ENCODE peak calls at places on chromosomes 6 and 20, in eight cellular contexts. One of them, this sample, is unnamed.

GRCh38 chr6:138953451-138953850 is 34.6 kb downstream of the REPS1 start:
- DNase-seq in WERI-Rb-1: no peak
- DNase-seq in MCF 10A: peak
- DNase-seq in PC-9: no peak
- DNase-seq in GM20000: no peak
- DNase-seq in CD14-positive monocyte: no peak
- DNase-seq in transverse colon: no peak
- DNase-seq in endothelial cell: no peak
- DNase-seq in this sample: no peak

GRCh38 chr20:44089987-44090674 is 96.9 kb downstream of the JPH2 start:
- DNase-seq in transverse colon: peak
- DNase-seq in WERI-Rb-1: no peak
- DNase-seq in endothelial cell: no peak
- DNase-seq in PC-9: no peak
- DNase-seq in MCF 10A: peak
- DNase-seq in GM20000: no peak
- DNase-seq in CD14-positive monocyte: peak
- DNase-seq in this sample: no peak

GRCh38 chr6:158897236-158897635 is 78.1 kb upstream of the EZR start:
- DNase-seq in transverse colon: no peak
- DNase-seq in endothelial cell: no peak
- DNase-seq in PC-9: no peak
- DNase-seq in GM20000: no peak
- DNase-seq in CD14-positive monocyte: no peak
- DNase-seq in MCF 10A: peak
- DNase-seq in WERI-Rb-1: no peak
- DNase-seq in this sample: no peak

GRCh38 chr6:90131614-90132423 is 164.8 kb downstream of the BACH2 start:
- DNase-seq in WERI-Rb-1: no peak
- DNase-seq in endothelial cell: no peak
- DNase-seq in PC-9: no peak
- DNase-seq in MCF 10A: no peak
- DNase-seq in transverse colon: no peak
- DNase-seq in GM20000: no peak
- DNase-seq in CD14-positive monocyte: no peak
- DNase-seq in this sample: no peak

GRCh38 chr6:99241905-99242534 is 107.5 kb downstream of the FAXC start:
- DNase-seq in WERI-Rb-1: peak
- DNase-seq in transverse colon: no peak
- DNase-seq in MCF 10A: peak
- DNase-seq in PC-9: peak
- DNase-seq in CD14-positive monocyte: no peak
- DNase-seq in endothelial cell: peak
- DNase-seq in GM20000: peak
- DNase-seq in this sample: peak

GRCh38 chr6:151762817-151763216 is 44.7 kb upstream of the ESR1 start:
- DNase-seq in MCF 10A: no peak
- DNase-seq in endothelial cell: no peak
- DNase-seq in GM20000: no peak
- DNase-seq in transverse colon: no peak
- DNase-seq in PC-9: no peak
- DNase-seq in WERI-Rb-1: no peak
- DNase-seq in CD14-positive monocyte: no peak
- DNase-seq in this sample: no peak

GRCh38 chr6:2990179-2990931 is 9.3 kb upstream of the NQO2 start:
- DNase-seq in GM20000: no peak
- DNase-seq in PC-9: no peak
- DNase-seq in CD14-positive monocyte: no peak
- DNase-seq in WERI-Rb-1: peak
- DNase-seq in MCF 10A: peak
- DNase-seq in endothelial cell: peak
- DNase-seq in transverse colon: peak
- DNase-seq in this sample: no peak

GRCh38 chr6:47221565-47221964 is 88.1 kb downstream of the TNFRSF21 start:
- DNase-seq in endothelial cell: no peak
- DNase-seq in MCF 10A: no peak
- DNase-seq in GM20000: no peak
- DNase-seq in WERI-Rb-1: no peak
- DNase-seq in PC-9: no peak
- DNase-seq in transverse colon: no peak
- DNase-seq in CD14-positive monocyte: no peak
- DNase-seq in this sample: peak

GRCh38 chr20:17685168-17685567 is 3.1 kb upstream of the RRBP1 start:
- DNase-seq in PC-9: no peak
- DNase-seq in CD14-positive monocyte: no peak
- DNase-seq in endothelial cell: no peak
- DNase-seq in transverse colon: no peak
- DNase-seq in WERI-Rb-1: no peak
- DNase-seq in GM20000: no peak
- DNase-seq in MCF 10A: no peak
- DNase-seq in this sample: no peak

GRCh38 chr6:106608080-106608668 is 21.1 kb downstream of the RTN4IP1 start:
- DNase-seq in MCF 10A: peak
- DNase-seq in transverse colon: peak
- DNase-seq in GM20000: peak
- DNase-seq in endothelial cell: peak
- DNase-seq in CD14-positive monocyte: no peak
- DNase-seq in WERI-Rb-1: peak
- DNase-seq in PC-9: peak
- DNase-seq in this sample: no peak

GRCh38 chr6:159594750-159595117 is 98.3 kb downstream of the SOD2 start:
- DNase-seq in MCF 10A: peak
- DNase-seq in PC-9: no peak
- DNase-seq in endothelial cell: no peak
- DNase-seq in transverse colon: no peak
- DNase-seq in WERI-Rb-1: no peak
- DNase-seq in GM20000: no peak
- DNase-seq in CD14-positive monocyte: no peak
- DNase-seq in this sample: no peak

GRCh38 chr6:159718634-159719033 is 8.7 kb upstream of the WTAP start:
- DNase-seq in CD14-positive monocyte: no peak
- DNase-seq in WERI-Rb-1: no peak
- DNase-seq in endothelial cell: no peak
- DNase-seq in MCF 10A: no peak
- DNase-seq in GM20000: no peak
- DNase-seq in PC-9: no peak
- DNase-seq in transverse colon: no peak
- DNase-seq in this sample: no peak

GRCh38 chr20:13220194-13220856 is 749 bp upstream of the ISM1 start:
- DNase-seq in CD14-positive monocyte: no peak
- DNase-seq in WERI-Rb-1: peak
- DNase-seq in GM20000: peak
- DNase-seq in MCF 10A: no peak
- DNase-seq in PC-9: peak
- DNase-seq in endothelial cell: peak
- DNase-seq in transverse colon: peak
- DNase-seq in this sample: peak

DNA sequence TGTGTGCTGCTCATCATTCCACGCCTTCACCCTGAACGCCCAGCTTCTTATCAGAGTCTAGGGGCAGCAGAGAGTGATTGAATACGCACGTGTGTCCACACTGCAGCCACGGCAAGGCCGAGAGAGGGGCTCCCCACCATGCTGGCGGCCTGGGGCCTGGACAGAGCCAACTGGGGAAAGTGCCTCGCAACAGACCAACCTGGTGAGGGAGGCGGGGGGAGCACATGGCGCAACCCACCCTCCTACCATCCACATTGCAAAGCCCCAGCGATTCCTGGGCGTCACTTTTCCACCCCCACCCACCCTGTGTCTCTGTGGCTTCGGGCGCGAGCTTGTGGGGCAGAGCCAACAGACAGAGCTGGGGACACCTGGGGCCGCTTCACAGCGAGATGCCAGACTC is 66.4 kb upstream of the DUSP22 start:
- DNase-seq in transverse colon: no peak
- DNase-seq in GM20000: no peak
- DNase-seq in PC-9: no peak
- DNase-seq in endothelial cell: no peak
- DNase-seq in CD14-positive monocyte: no peak
- DNase-seq in WERI-Rb-1: no peak
- DNase-seq in MCF 10A: no peak
- DNase-seq in this sample: no peak
- TF ChIP-seq CTCF in transverse colon: no peak
- TF ChIP-seq CTCF in GM20000: no peak
- TF ChIP-seq CTCF in PC-9: no peak
- TF ChIP-seq CTCF in endothelial cell: no peak
- TF ChIP-seq CTCF in CD14-positive monocyte: no peak
- TF ChIP-seq CTCF in WERI-Rb-1: no peak
- TF ChIP-seq CTCF in MCF 10A: no peak
- TF ChIP-seq CTCF in this sample: no peak

DNA sequence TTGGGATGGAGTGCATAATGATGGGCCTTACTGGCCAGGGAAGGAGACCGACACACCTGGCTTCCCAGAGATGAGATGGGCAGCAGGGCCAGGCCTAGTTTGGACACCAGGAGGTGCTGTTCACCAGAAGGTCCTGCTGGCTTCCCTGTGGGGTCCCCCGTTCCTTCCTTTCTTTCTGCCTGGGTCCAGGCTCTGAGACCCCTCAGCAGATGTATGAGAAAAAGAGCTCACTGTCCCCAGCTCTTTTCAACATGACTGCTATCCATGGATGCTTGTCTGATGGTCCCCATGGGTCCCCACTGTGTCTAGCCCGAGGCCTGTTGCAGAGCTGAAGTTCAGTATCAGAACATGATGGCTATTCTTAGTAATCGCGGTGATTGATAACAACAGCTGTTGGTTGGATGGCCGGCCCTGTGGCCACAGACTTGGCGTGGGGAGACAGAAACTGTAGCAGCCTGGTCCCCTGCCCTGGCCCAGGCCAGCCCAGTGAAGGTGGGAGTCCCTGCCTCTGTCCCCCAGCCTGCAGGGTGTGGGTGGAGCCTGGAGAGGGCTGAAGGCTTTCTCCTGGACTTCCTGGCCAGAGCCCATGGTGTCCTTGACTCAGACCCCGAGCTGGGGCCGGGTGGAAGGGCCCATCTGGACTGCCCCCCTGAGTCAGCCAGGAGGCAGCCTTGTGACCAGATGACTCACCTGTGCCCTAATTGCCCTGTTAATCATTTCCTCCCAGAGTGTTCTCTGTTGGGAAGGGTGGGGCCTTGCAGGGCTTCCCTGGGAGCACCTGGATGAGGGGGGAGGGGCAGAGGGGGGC is 9.9 kb upstream of the BAK1 start:
- DNase-seq in endothelial cell: peak
- DNase-seq in GM20000: peak
- DNase-seq in PC-9: peak
- DNase-seq in transverse colon: peak
- DNase-seq in WERI-Rb-1: peak
- DNase-seq in MCF 10A: peak
- DNase-seq in CD14-positive monocyte: peak
- DNase-seq in this sample: peak
- TF ChIP-seq CTCF in endothelial cell: peak
- TF ChIP-seq CTCF in GM20000: peak
- TF ChIP-seq CTCF in PC-9: peak
- TF ChIP-seq CTCF in transverse colon: peak
- TF ChIP-seq CTCF in WERI-Rb-1: peak
- TF ChIP-seq CTCF in MCF 10A: peak
- TF ChIP-seq CTCF in CD14-positive monocyte: peak
- TF ChIP-seq CTCF in this sample: peak

DNA sequence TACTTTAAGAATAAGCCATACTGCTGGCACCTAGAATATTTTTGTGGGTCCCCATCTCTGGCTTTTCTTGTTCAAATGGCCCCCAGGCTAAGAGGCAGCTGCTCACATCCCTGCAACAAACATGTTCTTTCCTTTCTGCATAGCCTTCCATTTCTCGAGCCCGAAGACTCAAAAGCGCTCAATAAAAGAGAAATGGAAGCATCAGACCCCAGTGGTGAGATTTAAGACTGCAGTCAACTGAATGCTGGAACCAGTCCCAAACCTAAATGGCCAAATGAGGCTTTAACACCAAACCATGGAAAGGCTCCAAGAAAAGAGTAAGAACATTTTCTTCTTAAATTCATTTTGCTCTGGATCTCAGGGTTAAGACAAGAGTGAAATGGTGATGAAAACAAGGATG is 122.1 kb upstream of the TRAF3IP2 start:
- DNase-seq in transverse colon: no peak
- DNase-seq in CD14-positive monocyte: no peak
- DNase-seq in WERI-Rb-1: no peak
- DNase-seq in PC-9: no peak
- DNase-seq in GM20000: no peak
- DNase-seq in MCF 10A: peak
- DNase-seq in endothelial cell: no peak
- DNase-seq in this sample: no peak
- TF ChIP-seq CTCF in transverse colon: peak
- TF ChIP-seq CTCF in CD14-positive monocyte: peak
- TF ChIP-seq CTCF in WERI-Rb-1: peak
- TF ChIP-seq CTCF in PC-9: peak
- TF ChIP-seq CTCF in GM20000: no peak
- TF ChIP-seq CTCF in MCF 10A: no peak
- TF ChIP-seq CTCF in endothelial cell: peak
- TF ChIP-seq CTCF in this sample: peak

GRCh38 chr6:68343901-68344300 is 291.2 kb upstream of the ADGRB3 start:
- DNase-seq in GM20000: peak
- DNase-seq in CD14-positive monocyte: no peak
- DNase-seq in endothelial cell: peak
- DNase-seq in PC-9: peak
- DNase-seq in transverse colon: no peak
- DNase-seq in WERI-Rb-1: peak
- DNase-seq in MCF 10A: peak
- DNase-seq in this sample: peak
- TF ChIP-seq CTCF in GM20000: peak
- TF ChIP-seq CTCF in CD14-positive monocyte: peak
- TF ChIP-seq CTCF in endothelial cell: peak
- TF ChIP-seq CTCF in PC-9: peak
- TF ChIP-seq CTCF in transverse colon: peak
- TF ChIP-seq CTCF in WERI-Rb-1: peak
- TF ChIP-seq CTCF in MCF 10A: peak
- TF ChIP-seq CTCF in this sample: peak

GRCh38 chr6:101294051-101294638 is 99.4 kb upstream of the GRIK2 start:
- DNase-seq in transverse colon: no peak
- DNase-seq in PC-9: no peak
- DNase-seq in GM20000: no peak
- DNase-seq in WERI-Rb-1: no peak
- DNase-seq in endothelial cell: no peak
- DNase-seq in MCF 10A: no peak
- DNase-seq in CD14-positive monocyte: no peak
- DNase-seq in this sample: no peak
- TF ChIP-seq CTCF in transverse colon: no peak
- TF ChIP-seq CTCF in PC-9: no peak
- TF ChIP-seq CTCF in GM20000: no peak
- TF ChIP-seq CTCF in WERI-Rb-1: no peak
- TF ChIP-seq CTCF in endothelial cell: no peak
- TF ChIP-seq CTCF in MCF 10A: no peak
- TF ChIP-seq CTCF in CD14-positive monocyte: no peak
- TF ChIP-seq CTCF in this sample: no peak

GRCh38 chr20:39523405-39523804 is 561.3 kb downstream of the DHX35 start:
- DNase-seq in transverse colon: no peak
- DNase-seq in CD14-positive monocyte: no peak
- DNase-seq in GM20000: no peak
- DNase-seq in WERI-Rb-1: no peak
- DNase-seq in MCF 10A: no peak
- DNase-seq in PC-9: no peak
- DNase-seq in endothelial cell: no peak
- DNase-seq in this sample: no peak

GRCh38 chr20:39524371-39524911 is 562.3 kb downstream of the DHX35 start:
- DNase-seq in WERI-Rb-1: no peak
- DNase-seq in transverse colon: no peak
- DNase-seq in GM20000: no peak
- DNase-seq in CD14-positive monocyte: no peak
- DNase-seq in MCF 10A: no peak
- DNase-seq in endothelial cell: no peak
- DNase-seq in PC-9: no peak
- DNase-seq in this sample: no peak

GRCh38 chr20:39516964-39517363 is 554.8 kb downstream of the DHX35 start:
- DNase-seq in transverse colon: no peak
- DNase-seq in PC-9: no peak
- DNase-seq in GM20000: no peak
- DNase-seq in endothelial cell: no peak
- DNase-seq in WERI-Rb-1: no peak
- DNase-seq in CD14-positive monocyte: no peak
- DNase-seq in MCF 10A: no peak
- DNase-seq in this sample: no peak

GRCh38 chr20:39518649-39519048 is 556.5 kb downstream of the DHX35 start:
- DNase-seq in MCF 10A: no peak
- DNase-seq in CD14-positive monocyte: no peak
- DNase-seq in GM20000: no peak
- DNase-seq in PC-9: no peak
- DNase-seq in endothelial cell: no peak
- DNase-seq in transverse colon: no peak
- DNase-seq in WERI-Rb-1: no peak
- DNase-seq in this sample: no peak
- TF ChIP-seq CTCF in MCF 10A: no peak
- TF ChIP-seq CTCF in CD14-positive monocyte: no peak
- TF ChIP-seq CTCF in GM20000: no peak
- TF ChIP-seq CTCF in PC-9: no peak
- TF ChIP-seq CTCF in endothelial cell: no peak
- TF ChIP-seq CTCF in transverse colon: no peak
- TF ChIP-seq CTCF in WERI-Rb-1: no peak
- TF ChIP-seq CTCF in this sample: no peak

This sample was measured in H9.